ENCODE peak calls at places on chromosomes 11 and 22, in seven cellular contexts. E is fibroblast of mammary gland, H is A549, O is AG04450, Z is psoas muscle, C is uterus, Q is GM23338. U is an unnamed sample.

GRCh38 chr11:116948375-116948774 is 111.0 kb upstream of the APOA1 start:
- DNase-seq in Z (no peak), O (no peak), C (no peak), Q (no peak), E (peak; percentile 43), H (no peak), U (no peak)

GRCh38 chr22:29639096-29639495 is 35.7 kb downstream of the NF2 start:
- DNase-seq in Z (no peak), H (no peak), C (no peak), Q (no peak), O (no peak), E (no peak), U (no peak)

GRCh38 chr11:15180212-15180814 is 65.6 kb downstream of the INSC start:
- DNase-seq in E (peak; percentile 77), O (no peak), Q (no peak), Z (no peak), H (no peak), C (no peak), U (no peak)

GRCh38 chr22:18031670-18032454 is 7.5 kb upstream of the MICAL3 start:
- DNase-seq in E (peak; percentile 96), Q (no peak), C (peak; percentile 66), Z (peak; percentile 63), H (peak; percentile 48), O (peak; percentile 86), U (peak; percentile 49)

GRCh38 chr22:42270178-42270511 is 308 bp downstream of the TCF20 start:
- DNase-seq in E (no peak), Q (peak; percentile 70), C (no peak), H (no peak), O (no peak), Z (no peak), U (no peak)

GRCh38 chr11:134469627-134470026 is 57.6 kb upstream of the B3GAT1 start:
- DNase-seq in Q (peak; percentile 47), Z (no peak), E (no peak), O (no peak), C (no peak), H (no peak), U (no peak)

GRCh38 chr11:115659061-115659963 is 155.1 kb upstream of the CADM1 start:
- DNase-seq in C (no peak), H (no peak), E (no peak), O (no peak), Z (peak; percentile 29), Q (peak; percentile 68), U (no peak)

GRCh38 chr22:22878801-22879674 is 8.6 kb upstream of the IGLL5 start:
- DNase-seq in Z (no peak), E (no peak), C (no peak), O (no peak), H (no peak), Q (no peak), U (no peak)

GRCh38 chr11:5368502-5369043 is 15.0 kb upstream of the OR51M1 start:
- DNase-seq in H (no peak), Q (peak; percentile 68), C (no peak), O (no peak), Z (no peak), E (no peak), U (no peak)

GRCh38 chr11:369336-370018 is at the start of gene B4GALNT4:
- DNase-seq in O (no peak), E (no peak), Q (peak; percentile 67), H (peak; percentile 68), Z (peak; percentile 32), C (no peak), U (no peak)

GRCh38 chr11:6405039-6405667 is 13.7 kb downstream of the APBB1 start:
- DNase-seq in O (no peak), C (peak; percentile 41), Q (peak; percentile 97), Z (no peak), E (no peak), H (no peak), U (no peak)

GRCh38 chr11:66006134-66006890 is 4.0 kb downstream of the BANF1 start:
- DNase-seq in O (no peak), C (no peak), E (no peak), H (no peak), Q (no peak), Z (no peak), U (no peak)

GRCh38 chr11:12845739-12846358 is 163.3 kb upstream of the RASSF10 start:
- DNase-seq in E (peak; percentile 43), Z (no peak), C (no peak), O (peak; percentile 65), Q (peak; percentile 59), H (no peak), U (no peak)

GRCh38 chr11:64060861-64061444 is 25.2 kb downstream of the FLRT1 start:
- DNase-seq in E (peak; percentile 10), Q (peak; percentile 92), C (peak; percentile 25), H (peak; percentile 74), Z (peak; percentile 60), O (no peak), U (no peak)

GRCh38 chr11:78037056-78037455 is 14.0 kb upstream of the KCTD14 start:
- DNase-seq in E (no peak), H (no peak), Z (no peak), C (no peak), Q (no peak), O (no peak), U (no peak)

GRCh38 chr11:104653011-104653806 is 245.1 kb downstream of the CASP12 start:
- DNase-seq in Z (no peak), C (no peak), E (peak; percentile 20), H (no peak), Q (no peak), O (no peak), U (no peak)

GRCh38 chr11:3169235-3169951 is 4.3 kb upstream of the OSBPL5 start:
- DNase-seq in C (peak; percentile 44), E (peak; percentile 75), Z (peak; percentile 59), O (no peak), Q (peak; percentile 71), H (no peak), U (no peak)

GRCh38 chr11:35579557-35580396 is 38.5 kb upstream of the FJX1 start:
- DNase-seq in Q (no peak), H (peak; percentile 69), Z (no peak), C (no peak), E (peak; percentile 97), O (peak; percentile 94), U (peak; percentile 90)

GRCh38 chr11:10414659-10415058 is 40.4 kb upstream of the AMPD3 start:
- DNase-seq in O (no peak), H (no peak), E (peak; percentile 46), Q (peak; percentile 27), C (peak; percentile 37), Z (peak; percentile 55), U (no peak)

GRCh38 chr22:17117890-17118289 is 3.3 kb downstream of the TMEM121B start:
- DNase-seq in O (no peak), H (no peak), C (no peak), Z (no peak), E (no peak), Q (no peak), U (no peak)

GRCh38 chr22:41992496-41992895 is 6.1 kb upstream of the WBP2NL start:
- DNase-seq in C (no peak), E (no peak), Q (no peak), O (no peak), Z (no peak), H (no peak), U (no peak)

GRCh38 chr11:131737357-131737756 is 366.9 kb downstream of the NTM start:
- DNase-seq in O (no peak), H (no peak), Q (peak; percentile 20), Z (no peak), E (no peak), C (no peak), U (no peak)

GRCh38 chr11:76861490-76861953 is 804 bp downstream of the ACER3 start:
- DNase-seq in O (no peak), E (no peak), Z (no peak), Q (peak; percentile 6), C (no peak), H (no peak), U (no peak)

GRCh38 chr11:65208785-65209710 is 27.3 kb downstream of the CAPN1 start:
- DNase-seq in Z (no peak), Q (no peak), C (no peak), H (no peak), E (no peak), O (no peak), U (no peak)

GRCh38 chr22:28706845-28707244 is 27.2 kb upstream of the TTC28 start:
- DNase-seq in Z (no peak), H (no peak), O (no peak), Q (no peak), C (no peak), E (no peak), U (no peak)

GRCh38 chr22:37674951-37675929 is at the start of gene LGALS1:
- DNase-seq in O (peak; percentile 98), H (peak; percentile 65), C (peak; percentile 100), E (peak; percentile 97), Z (peak; percentile 98), Q (peak; percentile 83), U (peak; percentile 98)
- TF ChIP-seq CTCF in O (peak; percentile 9), H (no peak), C (peak; percentile 16), E (peak; percentile 5), Z (no peak), Q (no peak), U (peak; percentile 5)

DNA sequence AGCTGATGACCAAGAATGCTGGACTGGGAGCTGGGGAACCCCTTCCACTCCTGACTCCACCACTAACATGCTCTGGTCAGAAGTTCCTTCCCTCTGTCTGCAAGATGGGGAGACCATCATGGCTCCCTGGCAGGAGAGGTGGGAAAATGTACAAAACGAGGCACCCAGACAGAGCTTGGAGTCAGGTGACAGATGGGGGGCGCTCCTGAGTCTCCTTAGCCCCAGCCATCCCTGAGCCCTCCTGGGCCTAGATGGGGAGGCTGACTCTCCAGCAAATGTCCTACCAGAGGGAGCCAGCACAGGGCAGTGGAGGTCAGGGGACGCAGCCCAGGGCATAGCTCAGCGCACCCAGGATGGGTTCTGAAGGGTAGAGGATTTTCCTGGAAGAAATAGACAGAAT is 20.0 kb downstream of the KCNJ4 start:
- DNase-seq in H (no peak), Q (peak; percentile 65), Z (no peak), O (no peak), C (no peak), E (no peak), U (no peak)
- TF ChIP-seq CTCF in H (no peak), Q (peak; percentile 55), Z (no peak), O (no peak), C (no peak), E (no peak), U (no peak)

GRCh38 chr11:94558468-94558867 is 8.7 kb upstream of the PIWIL4 start:
- DNase-seq in O (no peak), Z (no peak), C (no peak), H (no peak), E (no peak), Q (no peak), U (no peak)

GRCh38 chr11:94558932-94559331 is 8.2 kb upstream of the PIWIL4 start:
- DNase-seq in Z (no peak), E (no peak), C (no peak), H (no peak), O (no peak), Q (no peak), U (no peak)

GRCh38 chr11:94563848-94564442 is 3.2 kb upstream of the PIWIL4 start:
- DNase-seq in C (no peak), Q (no peak), Z (no peak), E (no peak), H (no peak), O (no peak), U (no peak)

GRCh38 chr11:94567181-94567670 is at the start of gene PIWIL4:
- DNase-seq in Z (no peak), O (no peak), E (no peak), Q (no peak), C (no peak), H (no peak), U (no peak)

GRCh38 chr11:94563176-94563847 is 3.9 kb upstream of the PIWIL4 start:
- DNase-seq in H (peak; percentile 10), E (peak; percentile 72), O (peak; percentile 18), Z (no peak), Q (peak; percentile 39), C (no peak), U (no peak)
- TF ChIP-seq CTCF in H (peak; percentile 15), E (peak; percentile 39), O (no peak), Z (peak; percentile 36), Q (no peak), C (peak; percentile 30), U (peak; percentile 42)

GRCh38 chr11:24515632-24516031 is 18.8 kb downstream of the LUZP2 start:
- DNase-seq in E (no peak), Q (peak; percentile 46), H (no peak), C (no peak), Z (no peak), O (no peak), U (no peak)
- TF ChIP-seq CTCF in E (no peak), Q (peak; percentile 48), H (no peak), C (no peak), Z (no peak), O (no peak), U (no peak)

U was measured in AG09319.